ENCODE peak calls at places on chromosomes 1 and 21, in four cellular contexts. L, O, I and D are unnamed samples.

GRCh38 chr1:116105996-116106395 is 5.2 kb upstream of the MAB21L3 start:
- DNase-seq in L (no peak), O (no peak), I (no peak), D (no peak)

GRCh38 chr1:21840981-21841380 is 28.9 kb downstream of the LDLRAD2 start:
- DNase-seq in L (no peak), O (no peak), I (no peak), D (no peak)

GRCh38 chr1:78045850-78046778 is at the start of gene GIPC2:
- DNase-seq in L (no peak), O (peak), I (peak), D (no peak)

GRCh38 chr1:7565099-7565750 is 205.9 kb upstream of the VAMP3 start:
- DNase-seq in L (no peak), O (no peak), I (no peak), D (no peak)

GRCh38 chr21:29376556-29376955 is 77.8 kb downstream of the BACH1 start:
- DNase-seq in L (peak), O (peak), I (peak), D (peak)

GRCh38 chr1:162232034-162232433 is 144.6 kb downstream of the SPATA46 start:
- DNase-seq in L (no peak), O (no peak), I (no peak), D (no peak)

GRCh38 chr1:197976368-197976767 is 59.2 kb downstream of the LHX9 start:
- DNase-seq in L (no peak), O (no peak), I (no peak), D (no peak)

GRCh38 chr1:22044690-22045420 is 7.7 kb upstream of the CDC42 start:
- DNase-seq in L (no peak), O (no peak), I (no peak), D (no peak)

GRCh38 chr1:32963746-32964460 is 706 bp downstream of the RNF19B start:
- DNase-seq in L (peak), O (peak), I (peak), D (peak)

GRCh38 chr1:72670902-72671301 is 388.6 kb upstream of the NEGR1 start:
- DNase-seq in L (no peak), O (no peak), I (no peak), D (no peak)

GRCh38 chr1:5447479-5448070 is 544.6 kb downstream of the NPHP4 start:
- DNase-seq in L (no peak), O (no peak), I (no peak), D (no peak)

GRCh38 chr1:167533851-167534300 is 15.5 kb upstream of the CD247 start:
- DNase-seq in L (no peak), O (peak), I (peak), D (peak)

GRCh38 chr1:1219341-1219740 is 5.4 kb upstream of the TNFRSF4 start:
- DNase-seq in L (no peak), O (no peak), I (no peak), D (no peak)

GRCh38 chr21:34354836-34355235 is 9.0 kb upstream of the KCNE2 start:
- DNase-seq in L (no peak), O (no peak), I (no peak), D (no peak)

GRCh38 chr1:170530972-170531757 is 801 bp upstream of the GORAB start:
- DNase-seq in L (no peak), O (peak), I (no peak), D (no peak)